ENCODE peak calls at places on chromosomes 1 and 21, in four cellular contexts. One of them, this sample, is unnamed.

GRCh38 chr1:161191971-161192370 is 6.9 kb downstream of the ADAMTS4 start:
- DNase-seq in NCI-H774: no peak
- DNase-seq in stromal cell of bone marrow: no peak
- DNase-seq in EH: no peak
- DNase-seq in this sample: no peak

GRCh38 chr21:44846485-44847260 is 26.8 kb downstream of the PTTG1IP start:
- DNase-seq in NCI-H774: no peak
- DNase-seq in stromal cell of bone marrow: no peak
- DNase-seq in EH: peak; percentile 62
- DNase-seq in this sample: no peak

GRCh38 chr1:184035719-184036516 is 1.6 kb downstream of the COLGALT2 start:
- DNase-seq in NCI-H774: no peak
- DNase-seq in stromal cell of bone marrow: no peak
- DNase-seq in EH: no peak
- DNase-seq in this sample: peak; percentile 72

GRCh38 chr1:99707535-99708142 is 58.8 kb downstream of the FRRS1 start:
- DNase-seq in NCI-H774: peak; percentile 64
- DNase-seq in stromal cell of bone marrow: peak; percentile 49
- DNase-seq in EH: peak; percentile 71
- DNase-seq in this sample: peak; percentile 18

GRCh38 chr1:111909010-111909409 is 80.5 kb downstream of the KCND3 start:
- DNase-seq in NCI-H774: peak; percentile 17
- DNase-seq in stromal cell of bone marrow: no peak
- DNase-seq in EH: no peak
- DNase-seq in this sample: no peak

GRCh38 chr1:71561729-71562128 is 480.9 kb upstream of the ZRANB2 start:
- DNase-seq in NCI-H774: no peak
- DNase-seq in stromal cell of bone marrow: peak; percentile 53
- DNase-seq in EH: peak; percentile 84
- DNase-seq in this sample: no peak

GRCh38 chr1:83508485-83509151 is 490.3 kb downstream of the TTLL7 start:
- DNase-seq in NCI-H774: no peak
- DNase-seq in stromal cell of bone marrow: peak; percentile 78
- DNase-seq in EH: peak; percentile 96
- DNase-seq in this sample: no peak

GRCh38 chr21:42161957-42162681 is 56.8 kb upstream of the ABCG1 start:
- DNase-seq in NCI-H774: no peak
- DNase-seq in stromal cell of bone marrow: no peak
- DNase-seq in EH: no peak
- DNase-seq in this sample: no peak

GRCh38 chr1:200692321-200692720 is 22.6 kb upstream of the DDX59 start:
- DNase-seq in NCI-H774: no peak
- DNase-seq in stromal cell of bone marrow: no peak
- DNase-seq in EH: no peak
- DNase-seq in this sample: no peak

GRCh38 chr1:234970731-234971476 is 157.7 kb downstream of the TOMM20 start:
- DNase-seq in NCI-H774: peak; percentile 29
- DNase-seq in stromal cell of bone marrow: peak; percentile 93
- DNase-seq in EH: peak; percentile 98
- DNase-seq in this sample: peak; percentile 50

GRCh38 chr1:74767490-74767889 is 34.5 kb downstream of the TYW3 start:
- DNase-seq in NCI-H774: no peak
- DNase-seq in stromal cell of bone marrow: no peak
- DNase-seq in EH: peak; percentile 7
- DNase-seq in this sample: no peak

GRCh38 chr1:89806612-89807011 is 14.2 kb upstream of the LRRC8D start:
- DNase-seq in NCI-H774: no peak
- DNase-seq in stromal cell of bone marrow: no peak
- DNase-seq in EH: no peak
- DNase-seq in this sample: no peak

GRCh38 chr21:26798856-26799751 is 46.1 kb downstream of the ADAMTS1 start:
- DNase-seq in NCI-H774: peak; percentile 54
- DNase-seq in stromal cell of bone marrow: no peak
- DNase-seq in EH: peak; percentile 50
- DNase-seq in this sample: no peak

GRCh38 chr1:66758247-66758755 is 6.0 kb downstream of the DYNLT5 start:
- DNase-seq in NCI-H774: no peak
- DNase-seq in stromal cell of bone marrow: no peak
- DNase-seq in EH: no peak
- DNase-seq in this sample: no peak

GRCh38 chr21:40902299-40902698 is 55.3 kb upstream of the DSCAM start:
- DNase-seq in NCI-H774: peak; percentile 22
- DNase-seq in stromal cell of bone marrow: no peak
- DNase-seq in EH: no peak
- DNase-seq in this sample: peak; percentile 58

GRCh38 chr1:199160521-199161318 is 521.9 kb downstream of the PTPRC start:
- DNase-seq in NCI-H774: no peak
- DNase-seq in stromal cell of bone marrow: no peak
- DNase-seq in EH: no peak
- DNase-seq in this sample: no peak

This sample was measured in hippocampal formation.